ENCODE peak calls at places on chromosomes 6 and 20, in seven cellular contexts. B is kidney, I is SK-N-SH, Y is upper lobe of right lung, Q is psoas muscle, V is sigmoid colon, P is OCI-LY7. L is an unnamed sample. For H3K36me3, the result is how much of the 10 kb centered on the place peaks cover.

GRCh38 chr20:50121858-50122271 is 8.9 kb upstream of the UBE2V1 start:
- DNase-seq in I (peak), V (no peak), Q (no peak), P (peak), B (peak), Y (peak), L (peak)

GRCh38 chr6:97049254-97050004 is 124.9 kb downstream of the KLHL32 start:
- DNase-seq in I (no peak), P (peak), Y (no peak), V (no peak), Q (no peak), B (no peak), L (peak)

GRCh38 chr6:170269873-170270541 is 20.9 kb downstream of the DLL1 start:
- DNase-seq in Y (no peak), B (peak), I (no peak), Q (no peak), P (no peak), V (no peak), L (no peak)

GRCh38 chr6:165662671-165663282 is at the start of gene PDE10A:
- DNase-seq in V (peak), Q (peak), B (peak), Y (no peak), P (no peak), I (peak), L (no peak)

GRCh38 chr6:159390384-159390783 is 221.2 kb downstream of the FNDC1 start:
- DNase-seq in I (no peak), P (no peak), Q (peak), Y (no peak), B (no peak), V (no peak), L (no peak)

GRCh38 chr20:48155231-48155630 is 369.9 kb upstream of the SULF2 start:
- DNase-seq in Q (no peak), P (no peak), V (no peak), Y (no peak), B (no peak), I (no peak), L (no peak)

GRCh38 chr6:145245119-145245518 is 490.2 kb downstream of the EPM2A start:
- DNase-seq in Q (no peak), V (no peak), I (no peak), B (no peak), Y (no peak), P (no peak), L (no peak)

GRCh38 chr6:145815875-145816274 is 1.3 kb upstream of the FBXO30 start:
- DNase-seq in V (no peak), Y (no peak), I (peak), B (no peak), P (peak), Q (no peak), L (no peak)

GRCh38 chr6:11163932-11164331 is 52.4 kb upstream of the ERVFRD-1 start:
- DNase-seq in Q (no peak), I (no peak), V (no peak), Y (no peak), P (no peak), B (no peak), L (no peak)

GRCh38 chr6:23357185-23357745 is 768.8 kb upstream of the NRSN1 start:
- DNase-seq in B (no peak), I (no peak), P (no peak), Q (no peak), Y (no peak), V (no peak), L (no peak)

GRCh38 chr6:137104926-137105325 is 60.2 kb upstream of the IL20RA start:
- DNase-seq in Y (no peak), B (no peak), Q (no peak), I (no peak), P (no peak), V (no peak), L (no peak)

GRCh38 chr6:4723383-4723782 is 52.8 kb upstream of the CDYL start:
- DNase-seq in I (no peak), B (no peak), V (no peak), Y (no peak), P (no peak), Q (no peak), L (no peak)

GRCh38 chr6:86858970-86859369 is 78.4 kb upstream of the HTR1E start:
- DNase-seq in Y (no peak), V (no peak), I (no peak), B (no peak), Q (no peak), P (no peak), L (no peak)

GRCh38 chr6:157558487-157559200 is 177.7 kb downstream of the ZDHHC14 start:
- DNase-seq in V (no peak), P (no peak), I (no peak), B (no peak), Y (no peak), Q (no peak), L (no peak)

GRCh38 chr6:45924763-45925342 is 90.8 kb downstream of the CLIC5 start:
- DNase-seq in I (no peak), Q (no peak), P (no peak), Y (no peak), V (no peak), B (no peak), L (peak)

GRCh38 chr6:167760979-167761793 is 65.5 kb upstream of the AFDN start:
- DNase-seq in V (peak), P (no peak), Y (peak), Q (no peak), I (no peak), B (peak), L (no peak)

GRCh38 chr20:10747019-10747418 is 73.2 kb upstream of the JAG1 start:
- DNase-seq in Y (no peak), I (no peak), Q (no peak), P (no peak), B (no peak), V (no peak), L (peak)

GRCh38 chr20:3045042-3045815 is 623 bp upstream of the MRPS26 start:
- DNase-seq in Y (no peak), Q (peak), V (peak), I (peak), B (no peak), P (no peak), L (peak)

DNA sequence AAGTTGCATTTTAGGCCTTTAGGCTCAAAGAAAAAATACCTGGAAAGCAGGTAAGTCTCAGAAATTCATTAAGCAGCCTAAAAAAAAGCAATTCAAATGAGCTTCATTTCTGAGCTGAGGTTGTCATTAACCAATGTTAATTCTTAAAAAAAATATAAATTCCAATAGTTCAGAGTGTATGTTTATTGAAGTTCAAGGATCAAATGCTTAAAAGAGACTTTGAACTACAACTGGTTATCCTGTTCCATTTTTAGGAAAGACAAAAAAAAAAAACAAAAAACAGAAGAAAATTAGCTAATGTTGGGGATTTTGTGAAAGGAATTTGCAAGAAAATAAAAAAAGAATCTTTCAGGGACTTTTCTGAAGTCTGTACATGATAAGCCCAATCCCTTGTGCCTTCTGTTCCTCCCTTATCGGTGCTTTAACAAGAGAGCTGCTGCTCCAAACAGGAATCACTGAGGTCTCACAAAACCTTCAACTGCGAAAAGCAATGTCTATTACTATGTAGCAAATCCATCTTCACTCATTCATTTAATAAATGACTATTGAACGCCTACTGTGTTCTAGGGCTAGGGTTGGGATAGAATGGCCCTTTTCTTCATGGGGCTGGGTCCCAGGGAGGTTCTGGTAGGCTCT is 90.3 kb downstream of the FOXF2 start:
- DNase-seq in I (no peak), Q (no peak), Y (no peak), P (no peak), V (no peak), B (no peak), L (no peak)
- H3K36me3 ChIP-seq in I (under half), Q (under half), Y (under half), P (under half), V (under half), B (under half), L (under half)

GRCh38 chr6:48933136-48933535 is 529.9 kb downstream of the MMUT start:
- DNase-seq in B (no peak), Y (no peak), Q (no peak), I (no peak), P (no peak), V (no peak), L (peak)

GRCh38 chr6:48928937-48929336 is 534.1 kb downstream of the MMUT start:
- DNase-seq in B (no peak), P (no peak), V (no peak), Q (no peak), I (no peak), Y (no peak), L (no peak)
- TF ChIP-seq CTCF in B (no peak), P (no peak), V (no peak), Q (no peak), I (no peak), Y (no peak), L (no peak)

DNA sequence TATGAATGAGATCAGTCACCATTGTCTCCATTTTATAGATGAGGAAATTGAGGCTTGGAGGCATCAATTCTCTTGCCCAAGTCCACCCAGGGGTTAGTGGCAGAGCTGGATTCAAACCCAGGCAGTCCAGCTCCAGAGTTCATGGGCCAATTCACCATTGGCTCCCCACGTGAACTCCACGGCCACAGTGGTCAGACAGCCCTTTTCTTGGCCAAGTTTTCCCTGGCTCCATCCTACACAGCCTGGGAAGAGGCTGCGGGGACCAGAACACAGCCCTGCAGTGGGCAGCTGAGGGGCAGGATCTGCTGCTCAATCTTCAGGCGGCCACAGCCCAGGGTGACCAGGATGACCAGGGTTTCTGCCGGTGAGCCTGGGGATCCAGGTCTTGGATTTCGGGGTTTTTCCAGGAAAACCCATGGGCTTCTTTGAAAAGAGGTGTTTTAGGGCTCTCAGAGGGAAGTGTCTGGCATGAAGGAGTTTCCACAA is 20.4 kb downstream of the TGM2 start:
- DNase-seq in Y (no peak), P (no peak), I (no peak), B (peak), V (no peak), Q (no peak), L (no peak)
- H3K4me3 ChIP-seq in Y (no peak), P (no peak), I (no peak), B (no peak), V (no peak), Q (no peak), L (no peak)

DNA sequence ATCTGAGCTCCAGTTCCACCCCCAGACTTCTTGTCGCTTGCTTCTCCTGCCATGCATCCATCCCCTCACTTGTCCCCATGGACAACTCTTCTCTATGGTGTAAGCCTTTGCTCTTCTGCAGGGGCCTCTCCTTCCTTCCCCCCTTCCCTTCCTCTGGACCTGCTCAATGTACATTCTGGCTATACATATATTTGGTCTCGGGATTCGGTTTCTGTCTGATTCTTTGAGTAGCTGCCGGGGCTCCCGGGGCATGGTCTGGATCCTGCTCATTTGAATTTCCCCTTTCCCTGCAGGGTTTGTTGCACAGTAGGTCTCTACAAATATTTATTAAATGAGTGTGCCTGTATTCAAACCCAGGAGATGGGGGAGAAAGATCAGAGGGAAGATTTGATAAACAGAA is 34.0 kb upstream of the APCDD1L start:
- DNase-seq in Q (no peak), P (no peak), I (no peak), B (no peak), Y (no peak), V (no peak), L (no peak)
- H3K36me3 ChIP-seq in Q (under half), P (under half), I (under half), B (under half), Y (under half), V (under half), L (under half)

GRCh38 chr6:34242252-34243130 is 5.8 kb downstream of the HMGA1 start:
- DNase-seq in P (no peak), Y (peak), B (peak), Q (no peak), I (no peak), V (peak), L (no peak)

GRCh38 chr6:34243131-34243771 is 5.6 kb downstream of the SMIM29 start:
- DNase-seq in V (peak), Y (peak), Q (no peak), I (no peak), B (peak), P (no peak), L (no peak)

GRCh38 chr6:34246249-34246562 is 2.6 kb downstream of the SMIM29 start:
- DNase-seq in Q (no peak), B (no peak), P (no peak), V (no peak), I (no peak), Y (no peak), L (no peak)

GRCh38 chr6:34246563-34247391 is 2.0 kb downstream of the SMIM29 start:
- DNase-seq in V (peak), P (peak), Y (no peak), Q (no peak), I (peak), B (peak), L (no peak)

DNA sequence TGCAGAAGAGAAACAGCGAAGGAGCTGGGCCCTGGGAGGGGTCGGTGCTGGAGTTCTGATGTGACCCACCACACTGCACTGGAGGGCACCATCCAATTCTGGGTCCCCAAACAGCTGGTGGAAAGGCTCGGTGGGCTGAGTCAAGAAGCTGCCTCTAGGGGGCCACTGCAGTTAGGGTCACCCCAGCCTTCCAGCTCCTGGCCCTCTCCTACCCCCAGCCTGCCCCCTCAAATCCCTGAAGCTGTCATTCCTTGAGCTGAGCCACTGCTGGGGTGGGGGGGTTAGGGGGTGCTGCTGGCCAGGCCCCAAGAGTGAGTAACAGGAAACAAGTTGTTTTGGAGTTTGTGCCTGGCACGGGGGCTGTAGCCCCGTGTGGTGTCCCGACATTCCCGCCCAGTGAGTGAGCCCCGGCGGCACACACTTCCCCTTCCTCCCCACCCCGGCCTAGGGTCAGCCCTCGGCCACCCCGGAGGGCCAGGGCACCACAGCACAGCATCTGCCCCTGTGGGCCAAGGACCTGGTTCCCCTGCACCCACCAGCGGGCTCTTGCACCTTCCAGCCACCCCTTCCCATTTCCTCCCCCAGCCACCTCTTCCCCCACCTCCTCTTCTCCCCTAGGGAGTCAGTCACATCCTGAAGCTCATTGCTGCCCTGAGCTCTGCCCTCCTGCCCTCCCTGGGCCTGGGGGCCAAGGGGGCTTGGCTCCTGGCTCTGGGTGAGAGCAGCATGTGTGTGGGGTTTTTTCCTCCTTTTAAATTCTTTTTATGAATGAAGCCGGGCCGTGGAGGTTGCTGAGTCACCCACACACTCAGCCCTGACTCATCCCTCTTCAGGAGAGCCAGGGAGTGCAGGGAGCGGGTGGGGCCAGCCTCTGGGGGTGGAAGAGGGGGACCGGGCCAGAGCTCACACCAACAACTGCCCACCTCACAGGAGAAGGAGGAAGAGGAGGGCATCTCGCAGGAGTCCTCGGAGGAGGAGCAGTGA is 4.6 kb downstream of the SMIM29 start:
- DNase-seq in B (peak), V (peak), I (peak), Q (peak), Y (peak), P (peak), L (peak)
- TF ChIP-seq CTCF in B (peak), V (no peak), I (peak), Q (peak), Y (peak), P (peak), L (peak)